ENCODE peak calls at places on chromosomes 4 and X, in four cellular contexts. X is stimulated activated CD8-positive, alpha-beta memory T cell treated with anti-CD3 and anti-CD28 coated beads, Interleukin-4, amount 100 ng/mL, for 24 hours; W is smooth muscle cell of the brain vasculature; O is adipocyte. S is an unnamed sample.

GRCh38 chr4:2251795-2252529 is 9.9 kb downstream of the MXD4 start:
- DNase-seq in X (no peak), W (no peak), O (no peak), S (no peak)

GRCh38 chr4:91826186-91826585 is 477.6 kb upstream of the GRID2 start:
- DNase-seq in W (no peak), X (no peak), O (peak; percentile 50), S (no peak)

GRCh38 chr4:25535278-25535677 is 120.4 kb upstream of the SLC34A2 start:
- DNase-seq in W (no peak), X (no peak), O (no peak), S (no peak)

GRCh38 chr4:36385951-36386561 is 104.6 kb downstream of the DTHD1 start:
- DNase-seq in O (no peak), X (no peak), W (no peak), S (no peak)

GRCh38 chr4:110610940-110611785 is 11.7 kb downstream of the PITX2 start:
- DNase-seq in O (no peak), W (no peak), X (no peak), S (no peak)

GRCh38 chr4:7845493-7846124 is 94.1 kb downstream of the AFAP1 start:
- DNase-seq in O (no peak), W (no peak), X (no peak), S (no peak)

GRCh38 chr4:108175966-108176365 is 7.2 kb upstream of the LEF1 start:
- DNase-seq in O (no peak), W (no peak), X (no peak), S (no peak)

GRCh38 chr4:129138762-129139496 is 43.0 kb downstream of the C4orf33 start:
- DNase-seq in X (no peak), O (no peak), W (no peak), S (no peak)

GRCh38 chrX:112067601-112068000 is 15.0 kb downstream of the TRPC5 start:
- DNase-seq in W (no peak), O (no peak), X (no peak), S (no peak)

GRCh38 chrX:51852621-51853020 is 40.8 kb upstream of the MAGED1 start:
- DNase-seq in W (no peak), O (no peak), X (no peak), S (no peak)

GRCh38 chr4:16264798-16265197 is 38.5 kb upstream of the TAPT1 start:
- DNase-seq in O (peak; percentile 80), X (no peak), W (peak; percentile 17), S (no peak)

GRCh38 chr4:76665139-76665538 is 230.1 kb downstream of the SHROOM3 start:
- DNase-seq in O (no peak), W (no peak), X (no peak), S (no peak)

GRCh38 chr4:153295131-153295755 is 49.2 kb upstream of the MND1 start:
- DNase-seq in X (no peak), O (no peak), W (no peak), S (no peak)

GRCh38 chr4:26267087-26267486 is 53.7 kb upstream of the RBPJ start:
- DNase-seq in W (no peak), O (peak; percentile 77), X (no peak), S (no peak)